ENCODE peak calls at places on chromosomes 5 and 9, in four cellular contexts. One of them, this sample, is unnamed.

GRCh38 chr5:61966991-61967390 is 339.0 kb upstream of the KIF2A start:
- DNase-seq in RCC 7860: no peak
- DNase-seq in Calu3: no peak
- DNase-seq in stromal cell of bone marrow: no peak
- DNase-seq in this sample: no peak

GRCh38 chr5:96408276-96408777 is 24.7 kb downstream of the PCSK1 start:
- DNase-seq in RCC 7860: no peak
- DNase-seq in Calu3: no peak
- DNase-seq in stromal cell of bone marrow: peak
- DNase-seq in this sample: no peak

GRCh38 chr5:161966544-161966943 is 101.0 kb upstream of the GABRG2 start:
- DNase-seq in stromal cell of bone marrow: no peak
- DNase-seq in Calu3: no peak
- DNase-seq in RCC 7860: no peak
- DNase-seq in this sample: no peak

GRCh38 chr5:14900661-14901461 is 29.3 kb upstream of the ANKH start:
- DNase-seq in RCC 7860: no peak
- DNase-seq in Calu3: no peak
- DNase-seq in stromal cell of bone marrow: peak
- DNase-seq in this sample: no peak

GRCh38 chr9:133773889-133774655 is 35.9 kb upstream of the SARDH start:
- DNase-seq in stromal cell of bone marrow: no peak
- DNase-seq in RCC 7860: no peak
- DNase-seq in Calu3: no peak
- DNase-seq in this sample: no peak

GRCh38 chr9:136112541-136112940 is 6.1 kb downstream of the TMEM250 start:
- DNase-seq in RCC 7860: no peak
- DNase-seq in Calu3: no peak
- DNase-seq in stromal cell of bone marrow: no peak
- DNase-seq in this sample: no peak

GRCh38 chr5:126139773-126140172 is 283.4 kb upstream of the GRAMD2B start:
- DNase-seq in RCC 7860: peak
- DNase-seq in stromal cell of bone marrow: peak
- DNase-seq in Calu3: no peak
- DNase-seq in this sample: no peak

GRCh38 chr5:398475-399295 is 44.3 kb upstream of the EXOC3 start:
- DNase-seq in Calu3: no peak
- DNase-seq in RCC 7860: no peak
- DNase-seq in stromal cell of bone marrow: no peak
- DNase-seq in this sample: no peak

GRCh38 chr9:106916491-106917235 is 53.7 kb downstream of the ZNF462 start:
- DNase-seq in RCC 7860: peak
- DNase-seq in Calu3: peak
- DNase-seq in stromal cell of bone marrow: no peak
- DNase-seq in this sample: no peak

GRCh38 chr5:143435207-143435657 is 31.7 kb upstream of the NR3C1 start:
- DNase-seq in RCC 7860: no peak
- DNase-seq in stromal cell of bone marrow: no peak
- DNase-seq in Calu3: no peak
- DNase-seq in this sample: peak

GRCh38 chr9:126558051-126558665 is 55.6 kb upstream of the LMX1B start:
- DNase-seq in stromal cell of bone marrow: peak
- DNase-seq in Calu3: peak
- DNase-seq in RCC 7860: peak
- DNase-seq in this sample: peak

GRCh38 chr9:91395553-91396470 is 27.8 kb downstream of the NFIL3 start:
- DNase-seq in Calu3: no peak
- DNase-seq in stromal cell of bone marrow: peak
- DNase-seq in RCC 7860: peak
- DNase-seq in this sample: no peak

This sample was measured in DND-41.